ENCODE peak calls at places on chromosomes 3 and 15, in four cellular contexts. H is H9; G is stimulated activated CD4-positive, alpha-beta T cell treated with anti-CD3 and anti-CD28 coated beads, TNF-alpha, amount 100 ng/mL, for 4 hours; X is uterus. D is an unnamed sample.

GRCh38 chr15:50506121-50506520 is 40.3 kb downstream of the USP50 start:
- DNase-seq in G (no peak), H (peak), X (no peak), D (no peak)

GRCh38 chr3:98722389-98722788 is 40.8 kb upstream of the ST3GAL6 start:
- DNase-seq in H (peak), X (no peak), G (no peak), D (no peak)

GRCh38 chr3:66709464-66710058 is 208.7 kb upstream of the LRIG1 start:
- DNase-seq in H (no peak), X (no peak), G (no peak), D (no peak)

GRCh38 chr15:54518145-54518941 is 540.1 kb downstream of the UNC13C start:
- DNase-seq in H (no peak), X (no peak), G (no peak), D (no peak)

GRCh38 chr3:112384769-112385168 is 51.8 kb downstream of the CD200 start:
- DNase-seq in H (no peak), X (no peak), G (no peak), D (no peak)

GRCh38 chr15:33679065-33679464 is 289.2 kb upstream of the CHRM5 start:
- DNase-seq in G (no peak), H (no peak), X (no peak), D (no peak)

GRCh38 chr3:128524374-128525299 is 31.6 kb upstream of the GATA2 start:
- DNase-seq in G (no peak), H (peak), X (no peak), D (no peak)

GRCh38 chr15:32723171-32723948 is 5.6 kb downstream of the GREM1 start:
- DNase-seq in X (no peak), H (no peak), G (no peak), D (no peak)

GRCh38 chr3:78728406-78729145 is 1039.2 kb downstream of the ROBO1 start:
- DNase-seq in X (peak), G (no peak), H (no peak), D (peak)

GRCh38 chr3:62277470-62277869 is 95.9 kb downstream of the FEZF2 start:
- DNase-seq in H (no peak), X (no peak), G (no peak), D (no peak)

GRCh38 chr15:84649706-84650105 is 4.4 kb downstream of the WDR73 start:
- DNase-seq in X (no peak), G (no peak), H (no peak), D (no peak)

GRCh38 chr3:13711911-13712650 is 163.2 kb downstream of the FBLN2 start:
- DNase-seq in H (peak), G (no peak), X (no peak), D (peak)

GRCh38 chr3:174325834-174326705 is 533.1 kb upstream of the NAALADL2 start:
- DNase-seq in X (no peak), H (no peak), G (no peak), D (no peak)

GRCh38 chr3:53630547-53630946 is 136.1 kb downstream of the CACNA1D start:
- DNase-seq in H (no peak), G (no peak), X (no peak), D (no peak)

GRCh38 chr3:187136936-187137335 is 2.4 kb downstream of the RPL39L start:
- DNase-seq in H (no peak), G (no peak), X (no peak), D (no peak)

GRCh38 chr3:14508966-14509795 is 31.0 kb downstream of the GRIP2 start:
- DNase-seq in H (peak), G (peak), X (peak), D (no peak)

GRCh38 chr15:90774731-90775521 is 57.8 kb downstream of the BLM start:
- DNase-seq in G (no peak), X (no peak), H (no peak), D (no peak)

GRCh38 chr3:120855665-120856437 is 52.2 kb upstream of the STXBP5L start:
- DNase-seq in H (peak), G (no peak), X (peak), D (peak)

GRCh38 chr3:169772530-169772950 is 656 bp upstream of the MYNN start:
- DNase-seq in H (peak), X (peak), G (no peak), D (peak)

GRCh38 chr3:117184574-117184973 is 475.0 kb downstream of the TUSC7 start:
- DNase-seq in H (no peak), G (no peak), X (no peak), D (no peak)

GRCh38 chr3:135491478-135491877 is 474.1 kb upstream of the PPP2R3A start:
- DNase-seq in G (no peak), H (no peak), X (no peak), D (no peak)

D was measured in right atrium auricular region.